ENCODE peak calls at places on chromosomes 5 and 9, in eight cellular contexts. X is tibial artery, Y is pancreas, O is heart right ventricle, S is heart left ventricle, H is ovary, N is adrenal gland, D is fibroblast of the aortic adventitia. B is an unnamed sample.

GRCh38 chr9:14366071-14366470 is 52.1 kb upstream of the NFIB start:
- DNase-seq in X (peak; percentile 82), Y (no peak), O (peak; percentile 48), S (peak; percentile 73), H (no peak), N (peak; percentile 4), D (peak; percentile 100), B (no peak)

GRCh38 chr9:99162759-99163364 is 57.9 kb downstream of the TGFBR1 start:
- DNase-seq in X (no peak), Y (no peak), O (no peak), S (no peak), H (no peak), N (no peak), D (peak; percentile 63), B (no peak)

GRCh38 chr5:69288069-69288468 is 44.5 kb downstream of the CCDC125 start:
- DNase-seq in X (no peak), Y (no peak), O (no peak), S (no peak), H (no peak), N (no peak), D (no peak), B (no peak)

GRCh38 chr5:10994088-10994986 is 233.3 kb upstream of the DAP start:
- DNase-seq in X (no peak), Y (no peak), O (no peak), S (no peak), H (no peak), N (no peak), D (no peak), B (no peak)

GRCh38 chr5:132446621-132447020 is 44.0 kb downstream of the IRF1 start:
- DNase-seq in X (peak; percentile 91), Y (no peak), O (peak; percentile 88), S (peak; percentile 89), H (peak; percentile 83), N (peak; percentile 90), D (peak; percentile 96), B (no peak)

GRCh38 chr9:136118061-136118366 is 661 bp downstream of the TMEM250 start:
- DNase-seq in X (no peak), Y (peak; percentile 86), O (no peak), S (peak; percentile 51), H (no peak), N (no peak), D (no peak), B (no peak)

GRCh38 chr9:92608221-92609141 is 61.5 kb downstream of the IPPK start:
- DNase-seq in X (peak; percentile 82), Y (no peak), O (no peak), S (peak; percentile 81), H (no peak), N (no peak), D (peak; percentile 41), B (no peak)

GRCh38 chr5:135223404-135223803 is 175.6 kb downstream of the MACROH2A1 start:
- DNase-seq in X (peak; percentile 38), Y (no peak), O (no peak), S (no peak), H (no peak), N (no peak), D (no peak), B (peak; percentile 38)

GRCh38 chr5:66896207-66896606 is 300.0 kb downstream of the MAST4 start:
- DNase-seq in X (no peak), Y (no peak), O (no peak), S (no peak), H (no peak), N (no peak), D (peak; percentile 48), B (no peak)

GRCh38 chr9:16223074-16223871 is 647.2 kb downstream of the BNC2 start:
- DNase-seq in X (no peak), Y (no peak), O (no peak), S (no peak), H (no peak), N (no peak), D (no peak), B (no peak)

GRCh38 chr5:176418251-176418650 is 1.9 kb upstream of the CLTB start:
- DNase-seq in X (peak; percentile 44), Y (no peak), O (no peak), S (no peak), H (no peak), N (peak; percentile 85), D (no peak), B (no peak)

GRCh38 chr5:131745594-131746175 is 51.1 kb downstream of the FNIP1 start:
- DNase-seq in X (no peak), Y (no peak), O (no peak), S (no peak), H (no peak), N (no peak), D (no peak), B (no peak)

GRCh38 chr9:96420468-96421219 is 2.5 kb upstream of the ZNF367 start:
- DNase-seq in X (peak; percentile 77), Y (no peak), O (peak; percentile 67), S (no peak), H (peak; percentile 17), N (peak; percentile 52), D (peak; percentile 94), B (no peak)

GRCh38 chr5:165881259-165881658 is 2375.8 kb downstream of the MAT2B start:
- DNase-seq in X (no peak), Y (no peak), O (no peak), S (no peak), H (no peak), N (no peak), D (no peak), B (no peak)

GRCh38 chr5:89350684-89351083 is 467.7 kb upstream of the MEF2C start:
- DNase-seq in X (no peak), Y (no peak), O (no peak), S (no peak), H (no peak), N (no peak), D (no peak), B (no peak)

GRCh38 chr5:102090770-102091169 is 205.3 kb downstream of the SLCO4C1 start:
- DNase-seq in X (no peak), Y (no peak), O (no peak), S (no peak), H (no peak), N (no peak), D (peak; percentile 1), B (no peak)

GRCh38 chr5:40511801-40512200 is 167.9 kb upstream of the PTGER4 start:
- DNase-seq in X (no peak), Y (no peak), O (no peak), S (no peak), H (no peak), N (no peak), D (no peak), B (no peak)

GRCh38 chr5:669842-670395 is 23.2 kb downstream of the TPPP start:
- DNase-seq in X (peak; percentile 60), Y (peak; percentile 80), O (no peak), S (peak; percentile 23), H (no peak), N (no peak), D (no peak), B (peak; percentile 76)

GRCh38 chr5:149453618-149454415 is 74.7 kb upstream of the IL17B start:
- DNase-seq in X (no peak), Y (peak; percentile 35), O (no peak), S (no peak), H (no peak), N (no peak), D (no peak), B (no peak)

GRCh38 chr9:95766906-95767305 is 108.6 kb upstream of the ERCC6L2 start:
- DNase-seq in X (no peak), Y (no peak), O (no peak), S (no peak), H (no peak), N (no peak), D (no peak), B (no peak)

GRCh38 chr5:167478156-167478555 is 813.3 kb upstream of the WWC1 start:
- DNase-seq in X (no peak), Y (no peak), O (no peak), S (no peak), H (no peak), N (no peak), D (no peak), B (no peak)

GRCh38 chr9:105864248-105864898 is 170.0 kb downstream of the TMEM38B start:
- DNase-seq in X (no peak), Y (no peak), O (no peak), S (no peak), H (no peak), N (no peak), D (peak; percentile 4), B (no peak)

GRCh38 chr9:104074876-104075275 is 19.2 kb upstream of the SMC2 start:
- DNase-seq in X (no peak), Y (no peak), O (no peak), S (no peak), H (no peak), N (no peak), D (peak; percentile 86), B (no peak)

GRCh38 chr5:64768358-64769312 is at the start of the genes CWC27 and SREK1IP1:
- DNase-seq in X (peak; percentile 86), Y (peak; percentile 88), O (peak; percentile 82), S (peak; percentile 90), H (peak; percentile 74), N (peak; percentile 86), D (peak; percentile 92), B (peak; percentile 87)
- TF ChIP-seq CTCF in X (no peak), Y (peak; percentile 8), O (peak; percentile 35), S (no peak), H (no peak), N (no peak), D (peak; percentile 36), B (no peak)

GRCh38 chr9:89603629-89604462 is 966 bp upstream of the GADD45G start:
- DNase-seq in X (peak; percentile 83), Y (peak; percentile 89), O (peak; percentile 81), S (peak; percentile 87), H (peak; percentile 80), N (peak; percentile 90), D (peak; percentile 13), B (peak; percentile 78)
- TF ChIP-seq CTCF in X (peak; percentile 36), Y (no peak), O (peak; percentile 61), S (peak; percentile 46), H (peak; percentile 68), N (peak; percentile 31), D (peak; percentile 8), B (no peak)

GRCh38 chr5:30968971-30969370 is 224.5 kb upstream of the CDH6 start:
- DNase-seq in X (no peak), Y (no peak), O (no peak), S (no peak), H (no peak), N (no peak), D (peak; percentile 44), B (no peak)
- TF ChIP-seq CTCF in X (no peak), Y (no peak), O (no peak), S (no peak), H (no peak), N (no peak), D (no peak), B (no peak)

DNA sequence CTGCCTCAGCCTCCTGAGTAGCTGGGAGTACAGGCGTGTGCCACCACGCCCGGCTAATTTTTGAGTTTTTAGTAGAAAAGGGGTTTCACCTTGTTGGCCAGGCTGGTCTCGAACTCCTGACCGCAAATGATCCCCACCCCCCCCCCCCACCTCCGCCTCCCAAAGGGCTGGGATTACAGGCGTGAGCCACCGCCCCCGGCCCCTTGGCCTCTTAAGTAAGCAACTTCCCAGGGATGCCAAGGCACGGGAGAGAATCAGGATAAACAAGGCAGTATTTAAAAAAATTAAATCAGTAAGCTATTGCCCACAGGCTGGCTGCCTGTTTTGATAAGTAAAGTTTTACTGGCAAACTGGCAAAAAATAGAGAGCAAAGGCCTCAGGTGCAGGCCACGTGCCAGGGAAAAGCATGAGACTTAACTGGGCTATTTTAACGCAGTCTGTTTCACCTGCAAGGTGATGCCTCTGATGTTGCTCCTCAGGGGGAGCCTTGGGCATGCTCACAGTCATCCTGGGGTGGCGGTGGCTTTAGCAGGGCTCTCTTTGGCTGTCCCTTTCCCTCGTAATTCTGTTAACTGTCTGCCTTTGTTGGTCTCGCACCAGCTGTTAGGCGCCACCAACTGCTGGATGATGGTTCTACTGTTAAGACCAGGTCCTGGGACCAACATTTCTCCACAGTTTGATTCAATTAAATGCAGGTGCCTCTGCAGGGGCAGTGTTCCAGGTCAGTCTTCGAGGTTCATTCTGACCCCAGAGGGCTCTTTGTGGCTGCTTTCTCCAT is 19.4 kb upstream of the RNF130 start:
- DNase-seq in X (peak; percentile 56), Y (peak; percentile 62), O (no peak), S (no peak), H (no peak), N (peak; percentile 37), D (peak; percentile 23), B (no peak)
- TF ChIP-seq CTCF in X (no peak), Y (no peak), O (peak; percentile 12), S (peak; percentile 10), H (no peak), N (no peak), D (peak; percentile 13), B (no peak)

B was measured in suprapubic skin.